ENCODE peak calls at places on chromosomes 12 and 14, in six cellular contexts. I is heart right ventricle, M is cardiac muscle cell, Y is astrocyte of the cerebellum, C is vagina, R is tibial artery. B is an unnamed sample.

GRCh38 chr12:60148831-60149230 is 553.0 kb downstream of the SLC16A7 start:
- DNase-seq in I (no peak), M (peak), Y (peak), C (no peak), R (no peak), B (no peak)

GRCh38 chr14:71534506-71534905 is 397.7 kb upstream of the RGS6 start:
- DNase-seq in I (no peak), M (no peak), Y (no peak), C (no peak), R (no peak), B (no peak)

GRCh38 chr12:52903285-52903854 is 1.5 kb downstream of the KRT8 start:
- DNase-seq in I (peak), M (peak), Y (peak), C (no peak), R (peak), B (no peak)

GRCh38 chr14:42224053-42224888 is 617.6 kb downstream of the LRFN5 start:
- DNase-seq in I (peak), M (peak), Y (peak), C (no peak), R (no peak), B (peak)

GRCh38 chr14:36363704-36364103 is 43.3 kb upstream of the MBIP start:
- DNase-seq in I (no peak), M (no peak), Y (no peak), C (no peak), R (no peak), B (no peak)

GRCh38 chr12:58814036-58814435 is 106.3 kb downstream of the LRIG3 start:
- DNase-seq in I (no peak), M (no peak), Y (no peak), C (no peak), R (no peak), B (no peak)

GRCh38 chr14:34980337-34980900 is 2.4 kb upstream of the SRP54 start:
- DNase-seq in I (no peak), M (no peak), Y (no peak), C (no peak), R (no peak), B (no peak)

GRCh38 chr14:67352055-67352454 is 7.5 kb downstream of the ATP6V1D start:
- DNase-seq in I (no peak), M (no peak), Y (no peak), C (no peak), R (no peak), B (no peak)

GRCh38 chr14:44529026-44529425 is 21.9 kb upstream of the FSCB start:
- DNase-seq in I (no peak), M (peak), Y (no peak), C (no peak), R (no peak), B (no peak)

GRCh38 chr14:104537613-104537988 is 42.0 kb upstream of the C14orf180 start:
- DNase-seq in I (no peak), M (no peak), Y (no peak), C (no peak), R (no peak), B (no peak)

GRCh38 chr12:112239020-112239419 is 113.7 kb downstream of the TRAFD1 start:
- DNase-seq in I (no peak), M (no peak), Y (no peak), C (no peak), R (no peak), B (no peak)

GRCh38 chr12:89750821-89751227 is 42.2 kb upstream of the ATP2B1 start:
- DNase-seq in I (no peak), M (no peak), Y (no peak), C (no peak), R (no peak), B (no peak)

GRCh38 chr12:29971431-29971830 is 187.7 kb upstream of the TMTC1 start:
- DNase-seq in I (no peak), M (no peak), Y (no peak), C (no peak), R (no peak), B (no peak)

GRCh38 chr14:32077081-32078029 is at the start of gene ARHGAP5:
- DNase-seq in I (peak), M (peak), Y (no peak), C (peak), R (peak), B (peak)

GRCh38 chr14:77638738-77639137 is 22.3 kb upstream of the SPTLC2 start:
- DNase-seq in I (no peak), M (peak), Y (no peak), C (no peak), R (no peak), B (peak)

GRCh38 chr12:5135126-5135525 is 91.4 kb downstream of the KCNA5 start:
- DNase-seq in I (no peak), M (no peak), Y (no peak), C (no peak), R (no peak), B (no peak)

GRCh38 chr14:26403760-26404159 is 194.1 kb downstream of the NOVA1 start:
- DNase-seq in I (no peak), M (no peak), Y (no peak), C (no peak), R (no peak), B (no peak)

GRCh38 chr12:76764856-76765255 is 941 bp downstream of the ZDHHC17 start:
- DNase-seq in I (no peak), M (peak), Y (no peak), C (peak), R (no peak), B (no peak)

GRCh38 chr14:54002653-54003052 is 46.0 kb upstream of the BMP4 start:
- DNase-seq in I (no peak), M (peak), Y (no peak), C (no peak), R (no peak), B (no peak)

GRCh38 chr12:117105902-117106301 is 6.7 kb upstream of the TESC start:
- DNase-seq in I (no peak), M (no peak), Y (no peak), C (no peak), R (no peak), B (no peak)

GRCh38 chr12:64707362-64707761 is 51.8 kb downstream of the GNS start:
- DNase-seq in I (no peak), M (no peak), Y (no peak), C (no peak), R (no peak), B (no peak)

GRCh38 chr12:62123721-62124203 is 136.4 kb upstream of the USP15 start:
- DNase-seq in I (peak), M (peak), Y (peak), C (no peak), R (peak), B (no peak)

GRCh38 chr12:64609543-64610091 is 678 bp upstream of the RASSF3 start:
- DNase-seq in I (no peak), M (peak), Y (no peak), C (no peak), R (no peak), B (no peak)

GRCh38 chr12:12072064-12072760 is 1.5 kb downstream of the BCL2L14 start:
- DNase-seq in I (no peak), M (no peak), Y (no peak), C (no peak), R (no peak), B (no peak)

GRCh38 chr12:104372048-104372720 is 68.6 kb downstream of the EID3 start:
- DNase-seq in I (no peak), M (no peak), Y (no peak), C (no peak), R (no peak), B (no peak)

GRCh38 chr14:34951286-34951685 is 31.5 kb upstream of the SRP54 start:
- DNase-seq in I (no peak), M (peak), Y (peak), C (no peak), R (no peak), B (no peak)

GRCh38 chr12:40853221-40853620 is 161.0 kb downstream of the CNTN1 start:
- DNase-seq in I (no peak), M (no peak), Y (no peak), C (no peak), R (no peak), B (no peak)

DNA sequence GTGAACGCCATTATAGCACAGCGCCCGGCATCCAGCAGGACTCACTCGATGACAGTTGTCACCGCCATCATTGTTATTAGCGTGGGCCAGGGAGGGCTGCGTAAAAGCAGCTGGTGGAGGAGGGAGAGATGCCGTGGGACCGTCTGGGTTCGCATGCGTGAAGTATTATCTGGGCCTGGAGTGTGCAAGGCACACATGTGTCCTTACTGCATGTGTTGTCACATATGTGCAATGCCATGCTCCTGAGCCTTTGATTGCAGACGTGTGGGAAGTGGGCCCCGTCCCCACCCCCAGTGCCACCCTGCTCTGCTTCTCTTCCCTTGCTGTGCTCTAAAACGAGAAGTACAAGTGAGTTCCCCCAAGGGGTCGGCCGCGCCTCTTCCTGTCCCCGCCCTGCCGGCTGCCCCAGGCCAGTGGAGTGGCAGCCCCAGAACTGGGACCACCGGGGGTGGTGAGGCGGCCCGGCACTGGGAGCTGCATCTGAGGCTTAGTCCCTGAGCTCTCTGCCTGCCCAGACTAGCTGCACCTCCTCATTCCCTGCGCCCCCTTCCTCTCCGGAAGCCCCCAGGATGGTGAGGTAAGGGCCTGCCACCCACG is at the start of gene PTPN6:
- DNase-seq in I (no peak), M (no peak), Y (no peak), C (no peak), R (no peak), B (peak)
- H3K4me3 ChIP-seq in I (peak), M (no peak), Y (no peak), C (peak), R (peak), B (no peak)

GRCh38 chr12:83465632-83466031 is 778.9 kb downstream of the TMTC2 start:
- DNase-seq in I (no peak), M (no peak), Y (no peak), C (no peak), R (no peak), B (no peak)

GRCh38 chr12:83461326-83461985 is 774.8 kb downstream of the TMTC2 start:
- DNase-seq in I (no peak), M (no peak), Y (no peak), C (no peak), R (no peak), B (no peak)

DNA sequence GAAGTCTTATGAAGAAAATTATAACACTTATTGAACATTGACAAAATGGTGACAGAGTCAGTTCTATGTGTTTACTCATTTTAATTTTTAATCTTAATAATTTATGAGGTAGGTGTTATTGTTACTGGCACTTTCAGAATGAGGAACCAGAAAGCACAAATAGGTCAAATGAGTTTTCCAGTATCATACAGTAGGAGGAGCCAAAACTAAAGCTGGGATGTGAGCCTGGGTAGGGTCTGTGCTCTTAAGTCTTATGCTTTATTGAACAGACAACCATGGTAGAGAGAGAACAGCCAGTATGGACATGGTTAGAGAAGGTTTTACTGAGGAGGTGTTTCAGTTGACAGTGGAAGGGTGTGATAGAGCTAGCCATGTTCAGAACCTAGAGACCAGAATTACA is 775.7 kb downstream of the TMTC2 start:
- DNase-seq in I (no peak), M (no peak), Y (no peak), C (no peak), R (no peak), B (no peak)
- TF ChIP-seq CTCF in I (no peak), M (no peak), Y (no peak), C (no peak), R (no peak), B (peak)

GRCh38 chr12:121889267-121889624 is 656 bp downstream of the PSMD9 start:
- DNase-seq in I (no peak), M (no peak), Y (no peak), C (no peak), R (no peak), B (no peak)
- H3K4me3 ChIP-seq in I (peak), M (peak), Y (peak), C (peak), R (peak), B (peak)

GRCh38 chr12:44960856-44961255 is 84.7 kb upstream of the NELL2 start:
- DNase-seq in I (no peak), M (no peak), Y (no peak), C (no peak), R (no peak), B (no peak)
- TF ChIP-seq CTCF in I (no peak), M (no peak), Y (no peak), C (no peak), R (no peak), B (no peak)

DNA sequence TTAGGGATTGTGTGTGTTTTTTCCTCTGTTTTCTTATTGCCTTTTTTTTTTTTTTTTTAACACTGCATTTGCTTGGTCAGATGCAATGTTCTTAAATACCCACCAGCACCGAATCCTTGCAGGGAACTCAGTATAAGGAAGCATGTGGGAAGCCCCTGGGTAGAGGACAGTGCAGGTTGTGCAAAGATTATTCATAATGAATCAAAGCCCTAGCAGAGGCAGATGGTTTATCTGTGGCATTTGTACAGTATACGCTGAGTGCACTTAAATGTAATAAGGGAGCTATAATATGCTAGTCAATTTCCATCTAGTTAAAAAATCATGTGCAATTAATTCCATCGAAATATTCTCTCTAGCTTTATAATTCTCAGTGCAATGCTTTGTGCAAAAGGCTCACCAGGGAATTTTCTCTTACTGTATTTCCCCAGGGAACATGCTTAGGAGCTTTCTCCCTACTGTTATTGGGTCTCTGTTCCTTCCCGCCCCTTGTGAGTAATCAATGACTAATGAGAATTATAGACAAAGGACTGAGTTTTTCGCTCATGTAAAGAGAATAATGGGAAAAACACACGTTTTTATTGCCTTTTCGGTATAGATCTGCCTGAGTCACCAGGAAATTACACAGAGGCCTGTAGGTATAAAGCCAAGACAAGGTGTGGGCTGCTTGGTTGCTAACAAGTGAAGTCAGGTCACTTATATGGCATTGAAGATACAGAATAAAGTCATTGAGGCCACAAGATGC is 1214.3 kb upstream of the TMEM132C start:
- DNase-seq in I (no peak), M (no peak), Y (no peak), C (no peak), R (no peak), B (peak)
- H3K4me3 ChIP-seq in I (no peak), M (no peak), Y (no peak), C (no peak), R (no peak), B (no peak)

GRCh38 chr12:17438141-17438540 is 651.9 kb downstream of the RERGL start:
- DNase-seq in I (no peak), M (no peak), Y (no peak), C (no peak), R (no peak), B (no peak)
- TF ChIP-seq CTCF in I (no peak), M (no peak), Y (no peak), C (no peak), R (no peak), B (no peak)

GRCh38 chr12:132560421-132560830 is 50.0 kb downstream of the LRCOL1 start:
- DNase-seq in I (no peak), M (no peak), Y (no peak), C (no peak), R (no peak), B (no peak)
- H3K4me3 ChIP-seq in I (peak), M (peak), Y (peak), C (peak), R (peak), B (peak)

DNA sequence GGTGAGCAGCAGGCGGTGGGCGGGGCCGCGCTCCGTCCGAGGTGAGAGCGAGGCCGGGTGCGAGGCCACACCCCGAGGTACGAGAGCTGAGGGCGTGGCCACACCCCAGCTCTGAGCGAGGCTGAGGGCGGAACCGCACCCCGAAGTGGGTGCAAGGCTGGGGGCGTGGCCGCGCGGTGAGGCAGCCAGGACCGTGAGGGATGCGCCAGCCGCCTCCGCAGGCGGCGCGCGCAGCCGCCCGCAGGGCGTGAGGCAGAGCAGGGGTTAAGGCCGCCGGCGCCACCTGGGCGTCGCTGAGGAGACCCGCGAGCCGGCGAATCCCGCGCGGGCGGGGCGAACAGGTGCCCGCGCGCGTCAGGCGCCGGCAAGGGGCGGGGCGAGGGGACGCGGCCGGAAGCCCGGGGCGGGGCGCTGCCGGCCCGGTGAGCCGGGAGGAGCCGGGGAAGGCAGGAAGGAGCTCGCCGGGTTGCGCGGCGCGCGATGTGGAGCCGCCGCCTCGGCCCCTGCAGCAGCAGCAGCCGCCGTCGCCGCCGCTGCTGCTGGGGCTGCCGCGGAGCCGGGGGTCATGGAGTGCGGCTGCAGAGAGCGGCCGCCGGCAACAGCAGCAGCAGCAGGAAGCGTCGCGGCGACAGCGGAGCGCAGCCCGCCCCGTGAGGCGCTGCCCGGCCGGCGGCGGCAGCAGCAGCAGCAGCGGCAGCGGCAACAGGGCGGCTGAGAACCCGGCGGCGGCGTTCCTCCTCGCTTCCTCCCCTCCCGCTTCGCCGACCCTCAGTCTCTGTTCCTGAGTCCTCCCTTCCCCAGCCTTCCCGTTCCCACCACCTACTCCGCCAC is at the start of gene BICDL1:
- DNase-seq in I (peak), M (peak), Y (no peak), C (no peak), R (no peak), B (peak)
- TF ChIP-seq CTCF in I (no peak), M (peak), Y (no peak), C (no peak), R (no peak), B (peak)

B was measured in RWPE2.